ENCODE peak calls at places on chromosome 15, in four cellular contexts. S, T, E and N are unnamed samples.

GRCh38 chr15:71651750-71652186 is 158.6 kb upstream of the NR2E3 start:
- DNase-seq in S (peak), T (peak), E (peak), N (no peak)

GRCh38 chr15:66995257-66995656 is 70.1 kb upstream of the SMAD3 start:
- DNase-seq in S (no peak), T (no peak), E (no peak), N (no peak)

GRCh38 chr15:65268411-65268810 is 18.3 kb downstream of the PARP16 start:
- DNase-seq in S (no peak), T (no peak), E (no peak), N (no peak)

GRCh38 chr15:54347082-54347827 is 369.0 kb downstream of the UNC13C start:
- DNase-seq in S (no peak), T (no peak), E (peak), N (no peak)

GRCh38 chr15:32694222-32694983 is 23.4 kb upstream of the GREM1 start:
- DNase-seq in S (no peak), T (no peak), E (no peak), N (no peak)

GRCh38 chr15:75205064-75205395 is 3.3 kb downstream of the C15orf39 start:
- DNase-seq in S (no peak), T (no peak), E (no peak), N (no peak)

GRCh38 chr15:94083467-94083991 is 147.8 kb upstream of the MCTP2 start:
- DNase-seq in S (no peak), T (no peak), E (no peak), N (no peak)

GRCh38 chr15:93033434-93034045 is 55.5 kb downstream of the RGMA start:
- DNase-seq in S (no peak), T (no peak), E (no peak), N (no peak)

GRCh38 chr15:65377976-65378366 is at the start of gene IGDCC3:
- DNase-seq in S (peak), T (peak), E (no peak), N (peak)

GRCh38 chr15:45084163-45084562 is 29.8 kb downstream of the DUOX2 start:
- DNase-seq in S (no peak), T (peak), E (no peak), N (no peak)

GRCh38 chr15:40330368-40330836 is 6.9 kb downstream of the INAFM2 start:
- DNase-seq in S (no peak), T (no peak), E (no peak), N (peak)

GRCh38 chr15:95127356-95127755 is 896.0 kb downstream of the MCTP2 start:
- DNase-seq in S (no peak), T (no peak), E (no peak), N (no peak)

GRCh38 chr15:25798207-25798931 is 64.8 kb downstream of the ATP10A start:
- DNase-seq in S (no peak), T (no peak), E (no peak), N (no peak)

GRCh38 chr15:85582076-85582718 is 201.8 kb downstream of the AKAP13 start:
- DNase-seq in S (no peak), T (no peak), E (peak), N (no peak)

GRCh38 chr15:101134780-101135179 is 117.1 kb downstream of the CHSY1 start:
- DNase-seq in S (no peak), T (no peak), E (no peak), N (no peak)

GRCh38 chr15:48493084-48493762 is 152.3 kb downstream of the FBN1 start:
- DNase-seq in S (no peak), T (no peak), E (no peak), N (no peak)

DNA sequence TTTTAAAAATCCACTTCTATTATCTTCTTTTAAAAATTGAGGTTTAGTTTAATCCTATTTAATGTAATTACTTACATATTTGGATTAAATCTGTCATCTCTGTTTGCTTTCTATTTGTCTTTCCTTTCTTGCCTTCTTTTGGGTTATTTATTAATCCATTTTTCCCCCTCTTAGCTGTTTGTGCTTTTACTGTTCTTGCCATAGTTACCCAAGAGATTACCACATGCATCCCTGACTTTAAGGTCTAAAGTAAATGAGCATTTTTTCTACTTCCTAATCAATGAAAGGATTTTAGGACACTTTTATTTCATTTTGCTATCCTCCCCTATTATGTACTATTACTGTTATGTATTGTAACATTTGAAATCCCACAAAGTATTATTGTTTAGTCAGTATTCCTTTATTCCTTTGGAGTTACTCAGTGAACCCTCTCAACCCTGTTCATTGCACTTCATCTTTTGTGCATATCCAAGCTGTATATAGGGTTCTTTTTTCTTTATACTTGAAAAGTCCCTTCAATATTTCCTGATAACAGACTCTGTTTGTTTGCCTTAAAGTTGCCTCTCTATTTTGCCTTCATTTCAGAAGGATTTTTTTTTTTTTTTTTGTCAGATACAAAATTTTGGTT is 62.7 kb downstream of the MEF2A start:
- DNase-seq in S (no peak), T (peak), E (no peak), N (no peak)
- TF ChIP-seq FOXM1 in S (no peak), T (no peak), E (no peak), N (no peak)

GRCh38 chr15:68450192-68450591 is 18.2 kb upstream of the ITGA11 start:
- DNase-seq in S (no peak), T (no peak), E (no peak), N (no peak)
- TF ChIP-seq SP1 in S (no peak), T (no peak), E (no peak), N (no peak)

GRCh38 chr15:68676011-68676605 is 97.3 kb downstream of the CORO2B start:
- DNase-seq in S (no peak), T (no peak), E (no peak), N (no peak)
- TF ChIP-seq FOXM1 in S (no peak), T (no peak), E (no peak), N (no peak)

DNA sequence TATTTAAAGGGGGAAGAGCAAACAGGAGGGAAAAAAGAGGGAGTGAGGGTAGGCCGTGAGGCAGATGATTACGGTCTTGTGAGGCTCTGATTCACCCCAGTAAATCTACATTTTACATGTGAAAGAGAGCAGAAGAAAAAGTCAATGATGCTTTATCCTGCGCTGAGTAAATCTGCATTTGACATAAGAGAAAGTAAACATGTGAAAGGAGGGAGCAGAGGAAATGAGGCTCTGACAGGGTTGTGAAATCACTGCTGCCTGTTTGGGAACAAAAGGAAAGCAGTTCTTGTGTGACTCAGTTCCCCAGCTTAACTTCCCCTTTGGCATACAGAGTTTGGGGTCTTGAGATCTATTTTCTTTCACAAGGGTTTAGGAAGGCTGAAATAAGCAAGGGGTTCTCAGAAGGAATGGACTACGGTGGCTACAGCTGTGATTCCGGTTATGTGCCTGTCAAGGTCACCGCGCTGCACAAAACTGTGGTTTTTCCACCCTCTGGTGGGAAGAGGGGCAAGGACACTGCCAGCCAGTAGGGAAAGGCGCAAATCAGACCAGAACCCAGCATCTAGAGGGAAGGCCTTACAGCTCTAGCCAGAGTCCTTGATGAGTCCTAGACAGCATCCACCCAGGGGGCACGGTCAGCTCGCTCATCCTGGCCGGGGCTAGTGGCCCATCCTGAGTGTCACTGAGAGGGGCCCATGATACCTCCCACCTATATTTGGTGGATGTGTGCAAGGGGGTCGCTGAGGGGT is 18.9 kb upstream of the HCN4 start:
- DNase-seq in S (no peak), T (no peak), E (no peak), N (no peak)
- TF ChIP-seq SP1 in S (no peak), T (no peak), E (no peak), N (no peak)

GRCh38 chr15:31160297-31160696 is 58.8 kb upstream of the TRPM1 start:
- DNase-seq in S (no peak), T (no peak), E (no peak), N (no peak)

GRCh38 chr15:31162721-31163510 is 61.4 kb upstream of the TRPM1 start:
- DNase-seq in S (no peak), T (no peak), E (no peak), N (no peak)

GRCh38 chr15:31163769-31164572 is 62.4 kb upstream of the TRPM1 start:
- DNase-seq in S (no peak), T (no peak), E (no peak), N (no peak)

GRCh38 chr15:31160740-31161495 is 59.4 kb upstream of the TRPM1 start:
- DNase-seq in S (no peak), T (no peak), E (no peak), N (no peak)

GRCh38 chr15:31161990-31162389 is 60.5 kb upstream of the TRPM1 start:
- DNase-seq in S (no peak), T (no peak), E (no peak), N (peak)
- TF ChIP-seq FOXM1 in S (no peak), T (no peak), E (no peak), N (no peak)

DNA sequence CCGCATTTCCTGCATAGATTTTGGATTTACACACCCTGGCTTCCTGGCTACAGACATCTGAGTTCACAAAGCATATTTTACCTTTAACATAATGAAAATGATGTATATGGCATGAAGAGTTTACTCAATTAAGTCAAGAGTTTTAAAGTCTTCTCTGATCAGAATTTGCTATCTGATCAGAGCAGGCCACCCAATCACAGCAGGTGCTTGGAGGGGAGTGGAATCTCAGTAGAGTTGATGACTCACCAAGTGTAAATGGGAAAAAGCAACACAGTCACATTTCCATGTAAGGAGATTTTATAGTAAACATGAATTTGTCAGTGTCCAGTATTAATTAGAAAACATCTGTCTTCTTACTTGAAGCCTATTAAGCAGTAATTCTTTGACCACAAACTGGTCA is 10.9 kb downstream of the MESD start:
- DNase-seq in S (no peak), T (no peak), E (no peak), N (peak)
- TF ChIP-seq SP1 in S (no peak), T (no peak), E (no peak), N (no peak)

GRCh38 chr15:68578960-68579935 is at the start of gene CORO2B:
- DNase-seq in S (peak), T (no peak), E (no peak), N (no peak)
- TF ChIP-seq FOXM1 in S (no peak), T (no peak), E (no peak), N (no peak)

GRCh38 chr15:41480396-41481140 is 13.1 kb upstream of the ITPKA start:
- DNase-seq in S (no peak), T (no peak), E (no peak), N (no peak)
- TF ChIP-seq SP1 in S (no peak), T (no peak), E (no peak), N (no peak)

GRCh38 chr15:57015360-57015759 is 96.9 kb downstream of the TCF12 start:
- DNase-seq in S (no peak), T (no peak), E (no peak), N (no peak)

GRCh38 chr15:57015897-57016296 is 97.5 kb downstream of the TCF12 start:
- DNase-seq in S (no peak), T (peak), E (no peak), N (no peak)

GRCh38 chr15:57018151-57018550 is 99.7 kb downstream of the TCF12 start:
- DNase-seq in S (no peak), T (no peak), E (no peak), N (no peak)

GRCh38 chr15:57019496-57020160 is 101.2 kb downstream of the TCF12 start:
- DNase-seq in S (no peak), T (no peak), E (no peak), N (peak)

GRCh38 chr15:57017024-57017423 is 98.6 kb downstream of the TCF12 start:
- DNase-seq in S (no peak), T (peak), E (no peak), N (no peak)
- TF ChIP-seq FOXM1 in S (no peak), T (no peak), E (no peak), N (no peak)